ENCODE peak calls at places on chromosomes 1 and 21, in four cellular contexts. One of them, this sample, is unnamed.

GRCh38 chr21:40732243-40732642 is 114.7 kb downstream of the DSCAM start:
- DNase-seq in OCI-LY7: no peak
- DNase-seq in caudate nucleus: no peak
- DNase-seq in EH: peak; percentile 82
- DNase-seq in this sample: no peak

GRCh38 chr1:28111157-28111556 is 22.7 kb upstream of the EYA3 start:
- DNase-seq in caudate nucleus: no peak
- DNase-seq in EH: no peak
- DNase-seq in OCI-LY7: no peak
- DNase-seq in this sample: no peak

GRCh38 chr1:55823521-55824296 is 608.5 kb upstream of the USP24 start:
- DNase-seq in caudate nucleus: no peak
- DNase-seq in EH: peak; percentile 77
- DNase-seq in OCI-LY7: no peak
- DNase-seq in this sample: no peak

GRCh38 chr1:112358798-112359408 is 37.1 kb upstream of the CTTNBP2NL start:
- DNase-seq in EH: peak; percentile 71
- DNase-seq in caudate nucleus: peak; percentile 24
- DNase-seq in OCI-LY7: peak; percentile 43
- DNase-seq in this sample: peak; percentile 77

GRCh38 chr1:117636637-117637425 is 31.0 kb downstream of the TENT5C start:
- DNase-seq in OCI-LY7: peak; percentile 71
- DNase-seq in EH: no peak
- DNase-seq in caudate nucleus: no peak
- DNase-seq in this sample: no peak

GRCh38 chr1:220891221-220892085 is 12.2 kb downstream of the HLX start:
- DNase-seq in caudate nucleus: no peak
- DNase-seq in OCI-LY7: no peak
- DNase-seq in EH: no peak
- DNase-seq in this sample: no peak

GRCh38 chr1:5949074-5949760 is 43.0 kb downstream of the NPHP4 start:
- DNase-seq in caudate nucleus: no peak
- DNase-seq in OCI-LY7: no peak
- DNase-seq in EH: no peak
- DNase-seq in this sample: no peak

GRCh38 chr1:101000141-101000867 is 25.3 kb downstream of the DPH5 start:
- DNase-seq in EH: no peak
- DNase-seq in OCI-LY7: no peak
- DNase-seq in caudate nucleus: no peak
- DNase-seq in this sample: peak; percentile 19

GRCh38 chr1:66570196-66570595 is 36.2 kb downstream of the SGIP1 start:
- DNase-seq in OCI-LY7: no peak
- DNase-seq in caudate nucleus: no peak
- DNase-seq in EH: no peak
- DNase-seq in this sample: no peak

GRCh38 chr21:40768056-40768455 is 78.9 kb downstream of the DSCAM start:
- DNase-seq in OCI-LY7: no peak
- DNase-seq in caudate nucleus: no peak
- DNase-seq in EH: no peak
- DNase-seq in this sample: no peak

GRCh38 chr1:63122051-63122450 is 200.3 kb upstream of the FOXD3 start:
- DNase-seq in caudate nucleus: no peak
- DNase-seq in OCI-LY7: no peak
- DNase-seq in EH: no peak
- DNase-seq in this sample: no peak

GRCh38 chr1:85398391-85399064 is 66.4 kb downstream of the DDAH1 start:
- DNase-seq in caudate nucleus: no peak
- DNase-seq in OCI-LY7: no peak
- DNase-seq in EH: peak; percentile 55
- DNase-seq in this sample: peak; percentile 79

GRCh38 chr1:119286587-119287181 is 81.9 kb upstream of the HAO2 start:
- DNase-seq in OCI-LY7: peak; percentile 50
- DNase-seq in EH: peak; percentile 34
- DNase-seq in caudate nucleus: no peak
- DNase-seq in this sample: peak; percentile 31

GRCh38 chr1:43653893-43654292 is 3.9 kb downstream of the KDM4A start:
- DNase-seq in OCI-LY7: no peak
- DNase-seq in EH: no peak
- DNase-seq in caudate nucleus: no peak
- DNase-seq in this sample: no peak

GRCh38 chr21:42061866-42062542 is 9.1 kb upstream of the UMODL1 start:
- DNase-seq in EH: no peak
- DNase-seq in OCI-LY7: peak; percentile 93
- DNase-seq in caudate nucleus: no peak
- DNase-seq in this sample: no peak

GRCh38 chr1:201463071-201463552 is 5.9 kb downstream of the PHLDA3 start:
- DNase-seq in OCI-LY7: no peak
- DNase-seq in EH: peak; percentile 54
- DNase-seq in caudate nucleus: peak; percentile 43
- DNase-seq in this sample: no peak

GRCh38 chr1:192153276-192153675 is 5.0 kb upstream of the RGS18 start:
- DNase-seq in caudate nucleus: no peak
- DNase-seq in OCI-LY7: no peak
- DNase-seq in EH: peak; percentile 14
- DNase-seq in this sample: peak; percentile 29

GRCh38 chr21:45329261-45330074 is 41.8 kb upstream of the POFUT2 start:
- DNase-seq in OCI-LY7: no peak
- DNase-seq in EH: no peak
- DNase-seq in caudate nucleus: no peak
- DNase-seq in this sample: no peak

GRCh38 chr1:84776639-84777038 is 86.4 kb upstream of the SSX2IP start:
- DNase-seq in caudate nucleus: no peak
- DNase-seq in EH: peak; percentile 30
- DNase-seq in OCI-LY7: no peak
- DNase-seq in this sample: peak; percentile 33

GRCh38 chr1:235552146-235552716 is 48.0 kb upstream of the B3GALNT2 start:
- DNase-seq in caudate nucleus: no peak
- DNase-seq in EH: no peak
- DNase-seq in OCI-LY7: no peak
- DNase-seq in this sample: no peak

GRCh38 chr1:93490357-93490756 is 42.4 kb downstream of the FNBP1L start:
- DNase-seq in caudate nucleus: no peak
- DNase-seq in OCI-LY7: no peak
- DNase-seq in EH: no peak
- DNase-seq in this sample: no peak

GRCh38 chr1:244074559-244075171 is 23.6 kb downstream of the ZBTB18 start:
- DNase-seq in OCI-LY7: no peak
- DNase-seq in caudate nucleus: no peak
- DNase-seq in EH: no peak
- DNase-seq in this sample: no peak

GRCh38 chr1:14143777-14144176 is 443.8 kb downstream of the PRDM2 start:
- DNase-seq in OCI-LY7: no peak
- DNase-seq in caudate nucleus: no peak
- DNase-seq in EH: no peak
- DNase-seq in this sample: no peak

GRCh38 chr1:72278461-72278860 is 3.9 kb downstream of the NEGR1 start:
- DNase-seq in EH: no peak
- DNase-seq in caudate nucleus: no peak
- DNase-seq in OCI-LY7: no peak
- DNase-seq in this sample: no peak

GRCh38 chr1:196650403-196650802 is 1.4 kb upstream of the CFH start:
- DNase-seq in caudate nucleus: no peak
- DNase-seq in EH: no peak
- DNase-seq in OCI-LY7: no peak
- DNase-seq in this sample: no peak

GRCh38 chr1:22104074-22104473 is 38.8 kb downstream of the WNT4 start:
- DNase-seq in OCI-LY7: no peak
- DNase-seq in EH: no peak
- DNase-seq in caudate nucleus: no peak
- DNase-seq in this sample: no peak

GRCh38 chr1:230930986-230931385 is 47.7 kb downstream of the TTC13 start:
- DNase-seq in EH: no peak
- DNase-seq in OCI-LY7: no peak
- DNase-seq in caudate nucleus: no peak
- DNase-seq in this sample: no peak

GRCh38 chr1:31215083-31215570 is 24.6 kb downstream of the NKAIN1 start:
- DNase-seq in caudate nucleus: no peak
- DNase-seq in OCI-LY7: no peak
- DNase-seq in EH: peak; percentile 3
- DNase-seq in this sample: peak; percentile 5

GRCh38 chr1:208161656-208162375 is 82.4 kb downstream of the PLXNA2 start:
- DNase-seq in caudate nucleus: no peak
- DNase-seq in EH: peak; percentile 78
- DNase-seq in OCI-LY7: no peak
- DNase-seq in this sample: peak; percentile 53

GRCh38 chr21:41121785-41122415 is 46.1 kb upstream of the BACE2 start:
- DNase-seq in OCI-LY7: peak; percentile 60
- DNase-seq in EH: peak; percentile 69
- DNase-seq in caudate nucleus: peak; percentile 27
- DNase-seq in this sample: peak; percentile 81

GRCh38 chr1:31791131-31791858 is 24.5 kb downstream of the SPOCD1 start:
- DNase-seq in EH: no peak
- DNase-seq in OCI-LY7: no peak
- DNase-seq in caudate nucleus: no peak
- DNase-seq in this sample: no peak

This sample was measured in fibroblast of the aortic adventitia.